ENCODE peak calls at places on chromosomes 2 and 18, in nine cellular contexts. One of them, this sample, is unnamed.

GRCh38 chr2:71791051-71791450 is 337.7 kb downstream of the DYSF start:
- DNase-seq in suprapubic skin: peak
- DNase-seq in GM12878: no peak
- DNase-seq in H1: no peak
- DNase-seq in transverse colon: no peak
- DNase-seq in upper lobe of left lung: no peak
- DNase-seq in A549: no peak
- DNase-seq in ovary: no peak
- DNase-seq in stomach: no peak
- DNase-seq in this sample: peak

GRCh38 chr2:199136681-199137080 is 321.1 kb downstream of the SATB2 start:
- DNase-seq in GM12878: no peak
- DNase-seq in stomach: no peak
- DNase-seq in H1: no peak
- DNase-seq in suprapubic skin: no peak
- DNase-seq in A549: no peak
- DNase-seq in upper lobe of left lung: no peak
- DNase-seq in transverse colon: peak
- DNase-seq in ovary: no peak
- DNase-seq in this sample: no peak

GRCh38 chr2:171431677-171432167 is 2.1 kb downstream of the METTL8 start:
- DNase-seq in upper lobe of left lung: no peak
- DNase-seq in ovary: no peak
- DNase-seq in H1: peak
- DNase-seq in suprapubic skin: no peak
- DNase-seq in transverse colon: no peak
- DNase-seq in GM12878: no peak
- DNase-seq in A549: no peak
- DNase-seq in stomach: no peak
- DNase-seq in this sample: no peak

GRCh38 chr18:23179416-23179815 is 44.1 kb downstream of the CABLES1 start:
- DNase-seq in ovary: no peak
- DNase-seq in GM12878: no peak
- DNase-seq in H1: no peak
- DNase-seq in A549: no peak
- DNase-seq in suprapubic skin: no peak
- DNase-seq in transverse colon: no peak
- DNase-seq in upper lobe of left lung: no peak
- DNase-seq in stomach: no peak
- DNase-seq in this sample: no peak

GRCh38 chr18:48827321-48828200 is 123.2 kb downstream of the SMAD7 start:
- DNase-seq in A549: no peak
- DNase-seq in upper lobe of left lung: peak
- DNase-seq in ovary: no peak
- DNase-seq in stomach: peak
- DNase-seq in suprapubic skin: peak
- DNase-seq in H1: peak
- DNase-seq in transverse colon: no peak
- DNase-seq in GM12878: no peak
- DNase-seq in this sample: peak

GRCh38 chr2:199862779-199863178 is 11.8 kb upstream of the FTCDNL1 start:
- DNase-seq in GM12878: no peak
- DNase-seq in H1: no peak
- DNase-seq in stomach: no peak
- DNase-seq in A549: no peak
- DNase-seq in ovary: no peak
- DNase-seq in upper lobe of left lung: no peak
- DNase-seq in suprapubic skin: no peak
- DNase-seq in transverse colon: no peak
- DNase-seq in this sample: no peak

GRCh38 chr2:136248242-136248641 is 130.3 kb upstream of the CXCR4 start:
- DNase-seq in H1: no peak
- DNase-seq in ovary: no peak
- DNase-seq in GM12878: no peak
- DNase-seq in stomach: no peak
- DNase-seq in A549: peak
- DNase-seq in upper lobe of left lung: no peak
- DNase-seq in transverse colon: no peak
- DNase-seq in suprapubic skin: no peak
- DNase-seq in this sample: no peak

GRCh38 chr18:58454406-58455061 is 174.4 kb downstream of the ALPK2 start:
- DNase-seq in ovary: no peak
- DNase-seq in GM12878: no peak
- DNase-seq in A549: no peak
- DNase-seq in H1: no peak
- DNase-seq in transverse colon: no peak
- DNase-seq in stomach: no peak
- DNase-seq in upper lobe of left lung: no peak
- DNase-seq in suprapubic skin: no peak
- DNase-seq in this sample: no peak

GRCh38 chr2:10073706-10074105 is 6.5 kb downstream of the CYS1 start:
- DNase-seq in suprapubic skin: no peak
- DNase-seq in GM12878: no peak
- DNase-seq in upper lobe of left lung: no peak
- DNase-seq in transverse colon: no peak
- DNase-seq in stomach: no peak
- DNase-seq in H1: no peak
- DNase-seq in A549: no peak
- DNase-seq in ovary: no peak
- DNase-seq in this sample: no peak

GRCh38 chr2:20641123-20641985 is 9.5 kb downstream of the HS1BP3 start:
- DNase-seq in GM12878: no peak
- DNase-seq in H1: no peak
- DNase-seq in ovary: no peak
- DNase-seq in A549: peak
- DNase-seq in upper lobe of left lung: no peak
- DNase-seq in transverse colon: peak
- DNase-seq in stomach: no peak
- DNase-seq in suprapubic skin: no peak
- DNase-seq in this sample: peak

GRCh38 chr2:179049203-179049545 is 763 bp downstream of the CCDC141 start:
- DNase-seq in A549: no peak
- DNase-seq in upper lobe of left lung: peak
- DNase-seq in H1: no peak
- DNase-seq in suprapubic skin: no peak
- DNase-seq in transverse colon: no peak
- DNase-seq in ovary: no peak
- DNase-seq in stomach: no peak
- DNase-seq in GM12878: no peak
- DNase-seq in this sample: no peak

GRCh38 chr2:186592137-186592875 is 2.5 kb downstream of the ITGAV start:
- DNase-seq in upper lobe of left lung: no peak
- DNase-seq in stomach: no peak
- DNase-seq in GM12878: no peak
- DNase-seq in A549: no peak
- DNase-seq in H1: no peak
- DNase-seq in transverse colon: no peak
- DNase-seq in ovary: no peak
- DNase-seq in suprapubic skin: no peak
- DNase-seq in this sample: no peak

GRCh38 chr2:106137944-106138903 is 55.9 kb downstream of the UXS1 start:
- DNase-seq in A549: no peak
- DNase-seq in GM12878: no peak
- DNase-seq in suprapubic skin: no peak
- DNase-seq in H1: no peak
- DNase-seq in ovary: no peak
- DNase-seq in stomach: no peak
- DNase-seq in transverse colon: no peak
- DNase-seq in upper lobe of left lung: no peak
- DNase-seq in this sample: no peak

GRCh38 chr2:143688248-143688647 is 559.0 kb downstream of the ARHGAP15 start:
- DNase-seq in A549: no peak
- DNase-seq in stomach: no peak
- DNase-seq in H1: no peak
- DNase-seq in GM12878: no peak
- DNase-seq in ovary: no peak
- DNase-seq in upper lobe of left lung: no peak
- DNase-seq in transverse colon: no peak
- DNase-seq in suprapubic skin: no peak
- DNase-seq in this sample: no peak

GRCh38 chr2:224579411-224579810 is 5.8 kb downstream of the CUL3 start:
- DNase-seq in stomach: no peak
- DNase-seq in ovary: no peak
- DNase-seq in GM12878: no peak
- DNase-seq in suprapubic skin: no peak
- DNase-seq in H1: no peak
- DNase-seq in upper lobe of left lung: no peak
- DNase-seq in transverse colon: no peak
- DNase-seq in A549: no peak
- DNase-seq in this sample: no peak

GRCh38 chr2:217529271-217529670 is 473.5 kb downstream of the TNS1 start:
- DNase-seq in GM12878: no peak
- DNase-seq in ovary: no peak
- DNase-seq in suprapubic skin: no peak
- DNase-seq in A549: no peak
- DNase-seq in upper lobe of left lung: no peak
- DNase-seq in transverse colon: no peak
- DNase-seq in stomach: no peak
- DNase-seq in H1: no peak
- DNase-seq in this sample: no peak

GRCh38 chr2:10122500-10123280 is at the start of gene RRM2:
- DNase-seq in ovary: peak
- DNase-seq in stomach: peak
- DNase-seq in H1: peak
- DNase-seq in A549: peak
- DNase-seq in GM12878: peak
- DNase-seq in upper lobe of left lung: peak
- DNase-seq in transverse colon: peak
- DNase-seq in suprapubic skin: peak
- DNase-seq in this sample: peak

GRCh38 chr2:8501061-8501460 is 180.8 kb upstream of the ID2 start:
- DNase-seq in upper lobe of left lung: peak
- DNase-seq in ovary: no peak
- DNase-seq in GM12878: no peak
- DNase-seq in suprapubic skin: no peak
- DNase-seq in A549: no peak
- DNase-seq in transverse colon: no peak
- DNase-seq in stomach: no peak
- DNase-seq in H1: no peak
- DNase-seq in this sample: peak

DNA sequence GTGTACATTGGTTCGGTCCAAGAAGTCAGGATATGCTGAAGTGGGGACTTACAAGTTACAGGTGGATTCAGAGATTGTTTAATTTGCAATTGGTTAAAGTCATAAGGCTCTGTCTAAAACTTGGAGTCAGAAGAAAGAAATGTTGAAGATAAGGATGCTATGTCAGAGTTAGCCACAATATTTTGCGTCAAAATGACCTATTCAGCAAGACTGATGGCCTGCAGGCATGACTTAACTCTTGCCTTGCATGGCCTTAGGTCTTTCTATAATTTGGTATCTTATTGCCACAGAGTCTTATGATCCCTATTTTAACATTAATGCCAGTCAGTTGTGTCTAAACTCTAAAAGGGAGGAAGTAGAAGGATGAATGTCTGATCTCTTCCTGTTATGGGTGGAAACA is 5.2 kb upstream of the COMMD1 start:
- DNase-seq in upper lobe of left lung: no peak
- DNase-seq in stomach: no peak
- DNase-seq in transverse colon: no peak
- DNase-seq in GM12878: no peak
- DNase-seq in suprapubic skin: no peak
- DNase-seq in H1: no peak
- DNase-seq in ovary: no peak
- DNase-seq in A549: no peak
- DNase-seq in this sample: no peak
- TF ChIP-seq POLR2A in upper lobe of left lung: no peak
- TF ChIP-seq POLR2A in stomach: no peak
- TF ChIP-seq POLR2A in transverse colon: no peak
- TF ChIP-seq POLR2A in GM12878: no peak
- TF ChIP-seq POLR2A in suprapubic skin: no peak
- TF ChIP-seq POLR2A in H1: no peak
- TF ChIP-seq POLR2A in ovary: no peak
- TF ChIP-seq POLR2A in A549: no peak
- TF ChIP-seq POLR2A in this sample: no peak

GRCh38 chr2:24559714-24560113 is 68.7 kb downstream of the NCOA1 start:
- DNase-seq in stomach: no peak
- DNase-seq in H1: no peak
- DNase-seq in suprapubic skin: no peak
- DNase-seq in ovary: no peak
- DNase-seq in GM12878: no peak
- DNase-seq in transverse colon: no peak
- DNase-seq in A549: no peak
- DNase-seq in upper lobe of left lung: no peak
- DNase-seq in this sample: no peak
- TF ChIP-seq EP300 in stomach: no peak
- TF ChIP-seq EP300 in H1: no peak
- TF ChIP-seq EP300 in suprapubic skin: no peak
- TF ChIP-seq EP300 in ovary: no peak
- TF ChIP-seq EP300 in GM12878: no peak
- TF ChIP-seq EP300 in transverse colon: no peak
- TF ChIP-seq EP300 in A549: no peak
- TF ChIP-seq EP300 in upper lobe of left lung: no peak
- TF ChIP-seq EP300 in this sample: no peak

DNA sequence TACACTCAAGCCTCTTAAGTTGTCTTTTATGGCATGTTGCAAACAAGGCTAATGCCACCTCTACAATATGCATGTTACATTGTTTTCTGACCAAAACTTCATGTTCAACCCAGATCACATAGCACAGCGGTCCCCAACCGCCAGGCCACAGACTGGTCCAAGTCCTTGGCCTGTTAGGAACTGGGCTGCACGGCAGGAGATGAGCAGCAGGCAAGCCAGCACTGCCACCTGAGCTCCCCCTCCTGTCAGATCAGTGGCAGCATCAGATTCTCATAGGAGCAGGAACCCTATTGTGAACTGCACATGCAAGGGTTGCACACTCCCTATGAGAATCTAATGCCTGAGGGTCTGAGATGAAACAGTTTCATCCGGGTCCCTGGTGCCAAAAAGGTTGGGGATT is 324.8 kb upstream of the CHAC2 start:
- DNase-seq in upper lobe of left lung: no peak
- DNase-seq in transverse colon: peak
- DNase-seq in GM12878: no peak
- DNase-seq in ovary: no peak
- DNase-seq in stomach: no peak
- DNase-seq in A549: peak
- DNase-seq in suprapubic skin: no peak
- DNase-seq in H1: peak
- DNase-seq in this sample: no peak
- TF ChIP-seq POLR2A in upper lobe of left lung: no peak
- TF ChIP-seq POLR2A in transverse colon: no peak
- TF ChIP-seq POLR2A in GM12878: no peak
- TF ChIP-seq POLR2A in ovary: no peak
- TF ChIP-seq POLR2A in stomach: no peak
- TF ChIP-seq POLR2A in A549: no peak
- TF ChIP-seq POLR2A in suprapubic skin: no peak
- TF ChIP-seq POLR2A in H1: no peak
- TF ChIP-seq POLR2A in this sample: no peak

DNA sequence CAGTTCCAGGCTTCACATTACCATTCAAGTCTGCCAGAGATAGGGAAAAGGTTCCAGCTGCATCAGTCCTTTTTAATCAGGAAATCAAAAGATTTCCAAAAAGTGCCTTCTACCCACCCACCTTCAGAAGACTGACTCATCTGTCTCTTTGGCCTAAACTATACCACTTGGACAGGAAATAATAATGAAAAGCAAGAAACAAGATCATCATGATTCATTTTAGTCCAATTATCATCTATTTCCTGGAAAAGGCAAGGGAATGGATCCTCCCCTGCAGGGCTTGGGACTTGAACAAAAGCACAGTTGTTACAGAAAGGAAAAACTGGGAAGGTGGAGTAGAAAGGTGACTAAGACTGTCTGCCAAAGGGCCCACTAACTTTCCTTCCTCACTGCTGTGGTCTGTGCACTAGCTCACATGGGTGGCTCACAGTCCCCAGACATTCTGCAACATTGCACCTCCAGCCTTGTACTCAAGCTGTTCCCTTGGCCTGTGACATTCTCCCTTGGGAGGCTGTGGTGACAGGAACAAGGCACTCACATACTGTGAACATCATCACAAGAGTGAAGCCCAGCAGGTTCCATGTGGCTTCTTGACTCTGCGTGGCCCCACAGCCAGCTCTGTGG is 75.3 kb downstream of the VSNL1 start:
- DNase-seq in H1: no peak
- DNase-seq in upper lobe of left lung: no peak
- DNase-seq in suprapubic skin: no peak
- DNase-seq in GM12878: no peak
- DNase-seq in ovary: no peak
- DNase-seq in transverse colon: no peak
- DNase-seq in stomach: no peak
- DNase-seq in A549: no peak
- DNase-seq in this sample: no peak
- TF ChIP-seq EP300 in H1: no peak
- TF ChIP-seq EP300 in upper lobe of left lung: no peak
- TF ChIP-seq EP300 in suprapubic skin: no peak
- TF ChIP-seq EP300 in GM12878: no peak
- TF ChIP-seq EP300 in ovary: no peak
- TF ChIP-seq EP300 in transverse colon: no peak
- TF ChIP-seq EP300 in stomach: no peak
- TF ChIP-seq EP300 in A549: no peak
- TF ChIP-seq EP300 in this sample: no peak